ENCODE peak calls at places on chromosomes 7 and 10, in ten cellular contexts. O is kidney epithelial cell; J is tibial nerve; U is progenitor cell of endocrine pancreas; F is GM12865; P is H1; G is tibial artery; S is left ventricle myocardium inferior; N is activated CD8-positive, alpha-beta T cell treated with anti-CD3 and anti-CD28 coated beads for 36 hours; Q is stomach. A is an unnamed sample.

GRCh38 chr10:47104786-47105385 is 193.7 kb downstream of the PTPN20 start:
- DNase-seq in O (no peak), J (peak; percentile 20), U (no peak), F (no peak), P (peak; percentile 6), G (peak; percentile 62), S (no peak), N (peak; percentile 35), Q (no peak), A (no peak)

GRCh38 chr7:71868797-71869196 is 543.3 kb downstream of the CALN1 start:
- DNase-seq in O (peak; percentile 29), J (no peak), U (no peak), F (peak; percentile 4), P (no peak), G (no peak), S (no peak), N (peak; percentile 43), Q (no peak), A (no peak)

GRCh38 chr10:27240891-27241639 is 468 bp upstream of the ACBD5 start:
- DNase-seq in O (no peak), J (no peak), U (no peak), F (peak; percentile 67), P (peak; percentile 70), G (no peak), S (peak; percentile 22), N (peak; percentile 51), Q (peak; percentile 41), A (no peak)

GRCh38 chr7:44194069-44194468 is 4.8 kb upstream of the GCK start:
- DNase-seq in O (no peak), J (no peak), U (no peak), F (no peak), P (no peak), G (no peak), S (no peak), N (peak; percentile 81), Q (no peak), A (no peak)

GRCh38 chr7:117711556-117711955 is 161.7 kb downstream of the CTTNBP2 start:
- DNase-seq in O (no peak), J (no peak), U (no peak), F (no peak), P (no peak), G (no peak), S (no peak), N (no peak), Q (no peak), A (no peak)

GRCh38 chr10:6280291-6280690 is 77.6 kb downstream of the PFKFB3 start:
- DNase-seq in O (no peak), J (no peak), U (no peak), F (no peak), P (no peak), G (no peak), S (no peak), N (no peak), Q (no peak), A (no peak)

GRCh38 chr10:81018898-81019890 is 481.5 kb downstream of the SH2D4B start:
- DNase-seq in O (peak; percentile 29), J (no peak), U (no peak), F (peak; percentile 73), P (no peak), G (no peak), S (no peak), N (peak; percentile 19), Q (no peak), A (peak; percentile 33)

GRCh38 chr10:90589825-90590224 is 268.0 kb downstream of the HTR7 start:
- DNase-seq in O (no peak), J (no peak), U (no peak), F (no peak), P (no peak), G (no peak), S (no peak), N (no peak), Q (no peak), A (no peak)

GRCh38 chr7:108062250-108063014 is 59.5 kb upstream of the LAMB1 start:
- DNase-seq in O (no peak), J (no peak), U (no peak), F (peak; percentile 14), P (no peak), G (no peak), S (no peak), N (no peak), Q (no peak), A (no peak)

GRCh38 chr10:97321032-97321806 is 2.1 kb downstream of the FRAT1 start:
- DNase-seq in O (no peak), J (no peak), U (no peak), F (no peak), P (peak; percentile 67), G (peak; percentile 66), S (peak; percentile 55), N (peak; percentile 28), Q (no peak), A (no peak)

GRCh38 chr7:86932038-86932512 is 127.4 kb downstream of the ELAPOR2 start:
- DNase-seq in O (no peak), J (no peak), U (no peak), F (no peak), P (no peak), G (peak; percentile 37), S (no peak), N (no peak), Q (no peak), A (no peak)

GRCh38 chr7:47931788-47932425 is 16.4 kb downstream of the PKD1L1 start:
- DNase-seq in O (no peak), J (no peak), U (no peak), F (no peak), P (no peak), G (no peak), S (no peak), N (no peak), Q (no peak), A (no peak)

GRCh38 chr7:18873674-18874341 is 243.6 kb downstream of the TWIST1 start:
- DNase-seq in O (no peak), J (no peak), U (no peak), F (no peak), P (no peak), G (no peak), S (no peak), N (no peak), Q (no peak), A (no peak)

GRCh38 chr10:126804396-126804795 is 100.8 kb upstream of the DOCK1 start:
- DNase-seq in O (no peak), J (no peak), U (no peak), F (no peak), P (no peak), G (no peak), S (no peak), N (no peak), Q (no peak), A (no peak)

GRCh38 chr10:61752111-61753011 is 89.6 kb downstream of the CABCOCO1 start:
- DNase-seq in O (peak; percentile 92), J (no peak), U (no peak), F (peak; percentile 28), P (no peak), G (no peak), S (no peak), N (no peak), Q (no peak), A (no peak)

GRCh38 chr7:145175366-145175765 is 339.5 kb upstream of the TPK1 start:
- DNase-seq in O (no peak), J (no peak), U (no peak), F (no peak), P (no peak), G (no peak), S (no peak), N (no peak), Q (no peak), A (no peak)

GRCh38 chr7:145168879-145169278 is 333.0 kb upstream of the TPK1 start:
- DNase-seq in O (no peak), J (no peak), U (no peak), F (no peak), P (no peak), G (no peak), S (no peak), N (no peak), Q (no peak), A (no peak)

GRCh38 chr7:145168427-145168826 is 332.6 kb upstream of the TPK1 start:
- DNase-seq in O (no peak), J (no peak), U (no peak), F (no peak), P (no peak), G (no peak), S (no peak), N (no peak), Q (no peak), A (no peak)

DNA sequence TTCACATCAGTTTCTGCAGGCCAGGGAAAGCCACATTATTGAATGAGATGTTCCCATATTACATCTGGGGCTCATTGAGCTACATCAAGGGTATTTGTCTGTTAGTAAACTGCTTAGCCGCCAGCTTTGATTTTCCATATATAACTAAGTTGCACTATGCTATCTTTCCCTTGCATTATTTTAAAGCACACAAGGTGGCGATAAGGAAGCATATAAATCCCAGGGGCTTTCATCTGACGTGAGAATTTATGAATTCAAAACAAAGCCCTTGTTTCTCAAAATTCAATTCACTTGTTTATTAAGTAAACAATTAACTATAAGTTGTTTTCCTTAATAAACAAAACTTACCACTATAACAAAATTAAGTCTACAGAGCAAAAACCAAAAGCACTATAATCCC is 334.1 kb upstream of the TPK1 start:
- DNase-seq in O (no peak), J (no peak), U (no peak), F (no peak), P (no peak), G (no peak), S (no peak), N (no peak), Q (no peak), A (no peak)
- TF ChIP-seq CTCF in O (no peak), J (no peak), U (peak; percentile 16), F (no peak), P (peak; percentile 1), G (no peak), S (no peak), N (no peak), Q (no peak), A (no peak)

DNA sequence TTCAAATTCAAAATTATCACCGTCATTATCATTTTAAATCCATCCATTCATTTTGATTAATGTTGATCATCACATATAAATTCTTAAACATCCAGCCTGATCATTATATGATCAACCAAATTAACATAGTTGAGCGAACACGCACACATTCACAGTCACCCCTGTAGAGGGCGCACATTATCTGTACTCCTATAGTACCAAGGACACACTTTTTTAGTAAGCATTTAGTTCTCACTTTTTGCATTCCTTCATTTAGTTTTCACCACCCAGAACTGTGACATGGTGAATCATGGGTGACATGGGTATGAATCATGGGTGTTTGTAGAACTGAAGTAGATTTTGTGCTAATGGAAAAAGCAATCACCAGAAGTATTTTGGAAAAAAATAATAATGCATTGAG is 26.0 kb upstream of the ZNF735 start:
- DNase-seq in O (no peak), J (no peak), U (no peak), F (no peak), P (no peak), G (no peak), S (no peak), N (peak; percentile 42), Q (no peak), A (no peak)
- TF ChIP-seq CTCF in O (no peak), J (no peak), U (no peak), F (peak; percentile 5), P (peak; percentile 32), G (no peak), S (peak; percentile 51), N (peak; percentile 45), Q (no peak), A (no peak)

GRCh38 chr7:158816995-158817394 is 12.3 kb downstream of the ESYT2 start:
- DNase-seq in O (no peak), J (no peak), U (no peak), F (no peak), P (no peak), G (no peak), S (no peak), N (peak; percentile 52), Q (peak; percentile 40), A (no peak)
- TF ChIP-seq CTCF in O (peak; percentile 10), J (no peak), U (no peak), F (no peak), P (no peak), G (no peak), S (no peak), N (no peak), Q (no peak), A (no peak)

GRCh38 chr7:116576350-116577319 is 51.8 kb downstream of the CAV1 start:
- DNase-seq in O (peak; percentile 58), J (no peak), U (no peak), F (no peak), P (no peak), G (peak; percentile 60), S (no peak), N (peak; percentile 73), Q (no peak), A (no peak)
- TF ChIP-seq CTCF in O (no peak), J (no peak), U (no peak), F (no peak), P (no peak), G (no peak), S (no peak), N (no peak), Q (no peak), A (no peak)

A was measured in GM13976.